ENCODE peak calls at places on chromosome 2, in eight cellular contexts. One of them, this sample, is unnamed.

GRCh38 chr2:237743024-237743423 is 55.6 kb upstream of the RBM44 start:
- DNase-seq in stimulated activated CD8-positive, alpha-beta memory T cell treated with anti-CD3 and anti-CD28 coated beads, Interleukin-15, amount 100 ng/mL, for 24 hours: no peak
- DNase-seq in M059J: no peak
- DNase-seq in COLO829: no peak
- DNase-seq in stimulated activated CD4-positive, alpha-beta T cell treated with anti-CD3 and anti-CD28 coated beads, Interleukin-15, amount 100 ng/mL, for 24 hours: no peak
- DNase-seq in NCI-H1417: no peak
- DNase-seq in CD8-positive, alpha-beta memory T cell: no peak
- DNase-seq in activated CD4-positive, alpha-beta T cell treated with anti-CD3 and anti-CD28 coated beads, Interleukin-2, amount 50 U/mL, for 1 hour: no peak
- DNase-seq in this sample: no peak

GRCh38 chr2:10284108-10284870 is 18.4 kb upstream of the HPCAL1 start:
- DNase-seq in stimulated activated CD8-positive, alpha-beta memory T cell treated with anti-CD3 and anti-CD28 coated beads, Interleukin-15, amount 100 ng/mL, for 24 hours: no peak
- DNase-seq in activated CD4-positive, alpha-beta T cell treated with anti-CD3 and anti-CD28 coated beads, Interleukin-2, amount 50 U/mL, for 1 hour: no peak
- DNase-seq in COLO829: no peak
- DNase-seq in M059J: no peak
- DNase-seq in NCI-H1417: no peak
- DNase-seq in CD8-positive, alpha-beta memory T cell: peak
- DNase-seq in stimulated activated CD4-positive, alpha-beta T cell treated with anti-CD3 and anti-CD28 coated beads, Interleukin-15, amount 100 ng/mL, for 24 hours: no peak
- DNase-seq in this sample: no peak

GRCh38 chr2:239165206-239165831 is 235.5 kb downstream of the HDAC4 start:
- DNase-seq in stimulated activated CD4-positive, alpha-beta T cell treated with anti-CD3 and anti-CD28 coated beads, Interleukin-15, amount 100 ng/mL, for 24 hours: no peak
- DNase-seq in CD8-positive, alpha-beta memory T cell: peak
- DNase-seq in COLO829: no peak
- DNase-seq in M059J: no peak
- DNase-seq in NCI-H1417: no peak
- DNase-seq in activated CD4-positive, alpha-beta T cell treated with anti-CD3 and anti-CD28 coated beads, Interleukin-2, amount 50 U/mL, for 1 hour: no peak
- DNase-seq in stimulated activated CD8-positive, alpha-beta memory T cell treated with anti-CD3 and anti-CD28 coated beads, Interleukin-15, amount 100 ng/mL, for 24 hours: no peak
- DNase-seq in this sample: no peak

GRCh38 chr2:237134831-237135230 is 49.1 kb downstream of the COPS8 start:
- DNase-seq in activated CD4-positive, alpha-beta T cell treated with anti-CD3 and anti-CD28 coated beads, Interleukin-2, amount 50 U/mL, for 1 hour: no peak
- DNase-seq in CD8-positive, alpha-beta memory T cell: no peak
- DNase-seq in COLO829: no peak
- DNase-seq in M059J: no peak
- DNase-seq in stimulated activated CD4-positive, alpha-beta T cell treated with anti-CD3 and anti-CD28 coated beads, Interleukin-15, amount 100 ng/mL, for 24 hours: no peak
- DNase-seq in stimulated activated CD8-positive, alpha-beta memory T cell treated with anti-CD3 and anti-CD28 coated beads, Interleukin-15, amount 100 ng/mL, for 24 hours: no peak
- DNase-seq in NCI-H1417: no peak
- DNase-seq in this sample: no peak

GRCh38 chr2:189082576-189082975 is 97.0 kb downstream of the COL5A2 start:
- DNase-seq in activated CD4-positive, alpha-beta T cell treated with anti-CD3 and anti-CD28 coated beads, Interleukin-2, amount 50 U/mL, for 1 hour: no peak
- DNase-seq in CD8-positive, alpha-beta memory T cell: no peak
- DNase-seq in M059J: no peak
- DNase-seq in stimulated activated CD4-positive, alpha-beta T cell treated with anti-CD3 and anti-CD28 coated beads, Interleukin-15, amount 100 ng/mL, for 24 hours: no peak
- DNase-seq in COLO829: no peak
- DNase-seq in NCI-H1417: no peak
- DNase-seq in stimulated activated CD8-positive, alpha-beta memory T cell treated with anti-CD3 and anti-CD28 coated beads, Interleukin-15, amount 100 ng/mL, for 24 hours: no peak
- DNase-seq in this sample: no peak

GRCh38 chr2:16438571-16439294 is 226.9 kb downstream of the CYRIA start:
- DNase-seq in M059J: no peak
- DNase-seq in NCI-H1417: no peak
- DNase-seq in CD8-positive, alpha-beta memory T cell: no peak
- DNase-seq in stimulated activated CD4-positive, alpha-beta T cell treated with anti-CD3 and anti-CD28 coated beads, Interleukin-15, amount 100 ng/mL, for 24 hours: no peak
- DNase-seq in stimulated activated CD8-positive, alpha-beta memory T cell treated with anti-CD3 and anti-CD28 coated beads, Interleukin-15, amount 100 ng/mL, for 24 hours: no peak
- DNase-seq in COLO829: no peak
- DNase-seq in activated CD4-positive, alpha-beta T cell treated with anti-CD3 and anti-CD28 coated beads, Interleukin-2, amount 50 U/mL, for 1 hour: no peak
- DNase-seq in this sample: no peak

GRCh38 chr2:6068441-6068935 is 376.3 kb downstream of the SOX11 start:
- DNase-seq in CD8-positive, alpha-beta memory T cell: no peak
- DNase-seq in stimulated activated CD8-positive, alpha-beta memory T cell treated with anti-CD3 and anti-CD28 coated beads, Interleukin-15, amount 100 ng/mL, for 24 hours: no peak
- DNase-seq in stimulated activated CD4-positive, alpha-beta T cell treated with anti-CD3 and anti-CD28 coated beads, Interleukin-15, amount 100 ng/mL, for 24 hours: no peak
- DNase-seq in M059J: no peak
- DNase-seq in NCI-H1417: peak
- DNase-seq in activated CD4-positive, alpha-beta T cell treated with anti-CD3 and anti-CD28 coated beads, Interleukin-2, amount 50 U/mL, for 1 hour: no peak
- DNase-seq in COLO829: no peak
- DNase-seq in this sample: no peak

GRCh38 chr2:159455330-159455918 is 160.9 kb downstream of the BAZ2B start:
- DNase-seq in stimulated activated CD4-positive, alpha-beta T cell treated with anti-CD3 and anti-CD28 coated beads, Interleukin-15, amount 100 ng/mL, for 24 hours: no peak
- DNase-seq in NCI-H1417: no peak
- DNase-seq in COLO829: peak
- DNase-seq in stimulated activated CD8-positive, alpha-beta memory T cell treated with anti-CD3 and anti-CD28 coated beads, Interleukin-15, amount 100 ng/mL, for 24 hours: no peak
- DNase-seq in M059J: no peak
- DNase-seq in CD8-positive, alpha-beta memory T cell: no peak
- DNase-seq in activated CD4-positive, alpha-beta T cell treated with anti-CD3 and anti-CD28 coated beads, Interleukin-2, amount 50 U/mL, for 1 hour: no peak
- DNase-seq in this sample: no peak

GRCh38 chr2:43251171-43251731 is 24.8 kb upstream of the ZFP36L2 start:
- DNase-seq in stimulated activated CD4-positive, alpha-beta T cell treated with anti-CD3 and anti-CD28 coated beads, Interleukin-15, amount 100 ng/mL, for 24 hours: no peak
- DNase-seq in CD8-positive, alpha-beta memory T cell: no peak
- DNase-seq in stimulated activated CD8-positive, alpha-beta memory T cell treated with anti-CD3 and anti-CD28 coated beads, Interleukin-15, amount 100 ng/mL, for 24 hours: no peak
- DNase-seq in activated CD4-positive, alpha-beta T cell treated with anti-CD3 and anti-CD28 coated beads, Interleukin-2, amount 50 U/mL, for 1 hour: no peak
- DNase-seq in COLO829: no peak
- DNase-seq in NCI-H1417: no peak
- DNase-seq in M059J: peak
- DNase-seq in this sample: no peak